ENCODE peak calls at places on chromosomes 3 and 15, in four cellular contexts. One of them, this sample, is unnamed.

GRCh38 chr3:73716418-73716817 is 91.7 kb upstream of the PDZRN3 start:
- DNase-seq in central memory CD4-positive, alpha-beta T cell: no peak
- DNase-seq in AG04449: no peak
- DNase-seq in Panc1: no peak
- DNase-seq in this sample: no peak

GRCh38 chr3:14547693-14548092 is 7.6 kb upstream of the GRIP2 start:
- DNase-seq in AG04449: no peak
- DNase-seq in central memory CD4-positive, alpha-beta T cell: no peak
- DNase-seq in Panc1: no peak
- DNase-seq in this sample: no peak

GRCh38 chr15:40310001-40310959 is 2.5 kb upstream of the PLCB2 start:
- DNase-seq in central memory CD4-positive, alpha-beta T cell: peak
- DNase-seq in AG04449: no peak
- DNase-seq in Panc1: peak
- DNase-seq in this sample: no peak

GRCh38 chr15:88810449-88810848 is 7.2 kb downstream of the ACAN start:
- DNase-seq in Panc1: no peak
- DNase-seq in AG04449: no peak
- DNase-seq in central memory CD4-positive, alpha-beta T cell: no peak
- DNase-seq in this sample: no peak

GRCh38 chr3:142459929-142460328 is 12.1 kb upstream of the XRN1 start:
- DNase-seq in Panc1: no peak
- DNase-seq in central memory CD4-positive, alpha-beta T cell: no peak
- DNase-seq in AG04449: no peak
- DNase-seq in this sample: no peak

GRCh38 chr3:188125076-188125475 is 28.9 kb upstream of the LPP start:
- DNase-seq in central memory CD4-positive, alpha-beta T cell: no peak
- DNase-seq in AG04449: no peak
- DNase-seq in Panc1: no peak
- DNase-seq in this sample: no peak

GRCh38 chr15:90271459-90272166 is 6.1 kb downstream of the NGRN start:
- DNase-seq in central memory CD4-positive, alpha-beta T cell: no peak
- DNase-seq in Panc1: no peak
- DNase-seq in AG04449: no peak
- DNase-seq in this sample: no peak

GRCh38 chr3:42557849-42558248 is 23.9 kb downstream of the SEC22C start:
- DNase-seq in central memory CD4-positive, alpha-beta T cell: peak
- DNase-seq in Panc1: no peak
- DNase-seq in AG04449: no peak
- DNase-seq in this sample: no peak

GRCh38 chr3:38552364-38552763 is 56.2 kb downstream of the EXOG start:
- DNase-seq in Panc1: no peak
- DNase-seq in central memory CD4-positive, alpha-beta T cell: no peak
- DNase-seq in AG04449: no peak
- DNase-seq in this sample: no peak

GRCh38 chr3:12903000-12903800 is 61.8 kb upstream of the RPL32 start:
- DNase-seq in AG04449: no peak
- DNase-seq in central memory CD4-positive, alpha-beta T cell: no peak
- DNase-seq in Panc1: no peak
- DNase-seq in this sample: no peak

GRCh38 chr3:186849392-186849975 is 7.0 kb downstream of the ADIPOQ start:
- DNase-seq in Panc1: peak
- DNase-seq in AG04449: no peak
- DNase-seq in central memory CD4-positive, alpha-beta T cell: peak
- DNase-seq in this sample: no peak

GRCh38 chr15:86588413-86588812 is 508.7 kb downstream of the AGBL1 start:
- DNase-seq in central memory CD4-positive, alpha-beta T cell: no peak
- DNase-seq in AG04449: no peak
- DNase-seq in Panc1: no peak
- DNase-seq in this sample: no peak

GRCh38 chr3:66414846-66415245 is 86.0 kb downstream of the LRIG1 start:
- DNase-seq in central memory CD4-positive, alpha-beta T cell: no peak
- DNase-seq in AG04449: no peak
- DNase-seq in Panc1: no peak
- DNase-seq in this sample: no peak

GRCh38 chr15:97893988-97894387 is 66.5 kb upstream of the ARRDC4 start:
- DNase-seq in AG04449: no peak
- DNase-seq in Panc1: no peak
- DNase-seq in central memory CD4-positive, alpha-beta T cell: no peak
- DNase-seq in this sample: no peak

GRCh38 chr3:161890147-161890625 is 393.6 kb downstream of the OTOL1 start:
- DNase-seq in central memory CD4-positive, alpha-beta T cell: no peak
- DNase-seq in AG04449: peak
- DNase-seq in Panc1: no peak
- DNase-seq in this sample: no peak

GRCh38 chr3:106814231-106814630 is 563.0 kb upstream of the CCDC54 start:
- DNase-seq in central memory CD4-positive, alpha-beta T cell: no peak
- DNase-seq in Panc1: no peak
- DNase-seq in AG04449: no peak
- DNase-seq in this sample: no peak

GRCh38 chr15:95799286-95800187 is 531.0 kb upstream of the NR2F2 start:
- DNase-seq in AG04449: peak
- DNase-seq in Panc1: peak
- DNase-seq in central memory CD4-positive, alpha-beta T cell: no peak
- DNase-seq in this sample: no peak

GRCh38 chr15:75307778-75308390 is 25.2 kb downstream of the GOLGA6D start:
- DNase-seq in Panc1: peak
- DNase-seq in central memory CD4-positive, alpha-beta T cell: no peak
- DNase-seq in AG04449: no peak
- DNase-seq in this sample: no peak

GRCh38 chr15:67080118-67080899 is 14.9 kb downstream of the SMAD3 start:
- DNase-seq in central memory CD4-positive, alpha-beta T cell: no peak
- DNase-seq in Panc1: no peak
- DNase-seq in AG04449: no peak
- DNase-seq in this sample: no peak

GRCh38 chr3:184255291-184256039 is 5.9 kb downstream of the CAMK2N2 start:
- DNase-seq in Panc1: no peak
- DNase-seq in AG04449: no peak
- DNase-seq in central memory CD4-positive, alpha-beta T cell: no peak
- DNase-seq in this sample: no peak

GRCh38 chr15:40054056-40054745 is 15.2 kb upstream of the SRP14 start:
- DNase-seq in central memory CD4-positive, alpha-beta T cell: no peak
- DNase-seq in Panc1: no peak
- DNase-seq in AG04449: no peak
- DNase-seq in this sample: no peak

GRCh38 chr3:179842061-179842460 is 189.2 kb downstream of the USP13 start:
- DNase-seq in AG04449: no peak
- DNase-seq in Panc1: no peak
- DNase-seq in central memory CD4-positive, alpha-beta T cell: no peak
- DNase-seq in this sample: no peak

GRCh38 chr3:71707600-71707999 is 17.6 kb downstream of the EIF4E3 start:
- DNase-seq in Panc1: no peak
- DNase-seq in central memory CD4-positive, alpha-beta T cell: no peak
- DNase-seq in AG04449: no peak
- DNase-seq in this sample: no peak

GRCh38 chr15:43383070-43383469 is 12.2 kb downstream of the TUBGCP4 start:
- DNase-seq in Panc1: no peak
- DNase-seq in AG04449: no peak
- DNase-seq in central memory CD4-positive, alpha-beta T cell: no peak
- DNase-seq in this sample: no peak

GRCh38 chr3:108406661-108407206 is 103.7 kb downstream of the MYH15 start:
- DNase-seq in Panc1: peak
- DNase-seq in central memory CD4-positive, alpha-beta T cell: no peak
- DNase-seq in AG04449: no peak
- DNase-seq in this sample: peak

GRCh38 chr3:9669720-9670432 is 20.6 kb downstream of the MTMR14 start:
- DNase-seq in AG04449: peak
- DNase-seq in central memory CD4-positive, alpha-beta T cell: no peak
- DNase-seq in Panc1: no peak
- DNase-seq in this sample: no peak

GRCh38 chr3:115513411-115513800 is 109.9 kb upstream of the GAP43 start:
- DNase-seq in central memory CD4-positive, alpha-beta T cell: peak
- DNase-seq in AG04449: no peak
- DNase-seq in Panc1: no peak
- DNase-seq in this sample: no peak

GRCh38 chr3:11588338-11588737 is 55.4 kb downstream of the VGLL4 start:
- DNase-seq in Panc1: no peak
- DNase-seq in central memory CD4-positive, alpha-beta T cell: no peak
- DNase-seq in AG04449: no peak
- DNase-seq in this sample: no peak

GRCh38 chr3:195249858-195250464 is 21.0 kb downstream of the XXYLT1 start:
- DNase-seq in Panc1: no peak
- DNase-seq in central memory CD4-positive, alpha-beta T cell: no peak
- DNase-seq in AG04449: no peak
- DNase-seq in this sample: no peak

GRCh38 chr15:90680371-90680935 is 36.7 kb upstream of the BLM start:
- DNase-seq in AG04449: peak
- DNase-seq in central memory CD4-positive, alpha-beta T cell: no peak
- DNase-seq in Panc1: no peak
- DNase-seq in this sample: no peak

GRCh38 chr3:39126532-39127071 is 19.1 kb downstream of the TTC21A start:
- DNase-seq in Panc1: no peak
- DNase-seq in AG04449: no peak
- DNase-seq in central memory CD4-positive, alpha-beta T cell: no peak
- DNase-seq in this sample: no peak

GRCh38 chr3:84943379-84943778 is 15.4 kb upstream of the CADM2 start:
- DNase-seq in central memory CD4-positive, alpha-beta T cell: no peak
- DNase-seq in Panc1: no peak
- DNase-seq in AG04449: no peak
- DNase-seq in this sample: no peak

GRCh38 chr3:24493951-24494615 is 567 bp downstream of the THRB start:
- DNase-seq in central memory CD4-positive, alpha-beta T cell: no peak
- DNase-seq in AG04449: no peak
- DNase-seq in Panc1: no peak
- DNase-seq in this sample: no peak

GRCh38 chr3:70811880-70812279 is 499.4 kb upstream of the MDFIC2 start:
- DNase-seq in AG04449: peak
- DNase-seq in central memory CD4-positive, alpha-beta T cell: no peak
- DNase-seq in Panc1: no peak
- DNase-seq in this sample: no peak

GRCh38 chr3:48222616-48223513 is at the start of gene CAMP:
- DNase-seq in Panc1: no peak
- DNase-seq in AG04449: no peak
- DNase-seq in central memory CD4-positive, alpha-beta T cell: no peak
- DNase-seq in this sample: no peak

GRCh38 chr3:152126260-152126659 is 142.5 kb upstream of the MBNL1 start:
- DNase-seq in Panc1: no peak
- DNase-seq in AG04449: no peak
- DNase-seq in central memory CD4-positive, alpha-beta T cell: no peak
- DNase-seq in this sample: no peak

GRCh38 chr3:57729339-57730039 is 26.6 kb upstream of the SLMAP start:
- DNase-seq in AG04449: peak
- DNase-seq in central memory CD4-positive, alpha-beta T cell: no peak
- DNase-seq in Panc1: no peak
- DNase-seq in this sample: no peak